ENCODE peak calls at places on chromosome 1, in eight cellular contexts. One of them, this sample, is unnamed.

GRCh38 chr1:63501256-63501655 is 21.8 kb downstream of the ITGB3BP start:
- DNase-seq in PC-3: no peak
- DNase-seq in HCT116: no peak
- DNase-seq in MM.1S: peak
- DNase-seq in OCI-LY7: no peak
- DNase-seq in SK-N-SH: no peak
- DNase-seq in neural progenitor cell: no peak
- DNase-seq in GM23248: no peak
- DNase-seq in this sample: no peak

GRCh38 chr1:5692649-5693048 is 299.6 kb downstream of the NPHP4 start:
- DNase-seq in PC-3: no peak
- DNase-seq in HCT116: no peak
- DNase-seq in MM.1S: no peak
- DNase-seq in OCI-LY7: no peak
- DNase-seq in SK-N-SH: no peak
- DNase-seq in neural progenitor cell: no peak
- DNase-seq in GM23248: no peak
- DNase-seq in this sample: peak

GRCh38 chr1:118429856-118430255 is 244.8 kb upstream of the SPAG17 start:
- DNase-seq in PC-3: no peak
- DNase-seq in HCT116: no peak
- DNase-seq in MM.1S: no peak
- DNase-seq in OCI-LY7: no peak
- DNase-seq in SK-N-SH: no peak
- DNase-seq in neural progenitor cell: no peak
- DNase-seq in GM23248: no peak
- DNase-seq in this sample: no peak

GRCh38 chr1:10495942-10496341 is 21.2 kb downstream of the PEX14 start:
- DNase-seq in PC-3: no peak
- DNase-seq in HCT116: no peak
- DNase-seq in MM.1S: no peak
- DNase-seq in OCI-LY7: no peak
- DNase-seq in SK-N-SH: no peak
- DNase-seq in neural progenitor cell: no peak
- DNase-seq in GM23248: no peak
- DNase-seq in this sample: no peak

GRCh38 chr1:211734791-211735190 is 59.4 kb upstream of the NEK2 start:
- DNase-seq in PC-3: peak
- DNase-seq in HCT116: no peak
- DNase-seq in MM.1S: no peak
- DNase-seq in OCI-LY7: no peak
- DNase-seq in SK-N-SH: no peak
- DNase-seq in neural progenitor cell: no peak
- DNase-seq in GM23248: no peak
- DNase-seq in this sample: no peak

GRCh38 chr1:178634445-178634844 is 90.6 kb upstream of the RALGPS2 start:
- DNase-seq in PC-3: no peak
- DNase-seq in HCT116: no peak
- DNase-seq in MM.1S: no peak
- DNase-seq in OCI-LY7: no peak
- DNase-seq in SK-N-SH: no peak
- DNase-seq in neural progenitor cell: no peak
- DNase-seq in GM23248: peak
- DNase-seq in this sample: no peak

GRCh38 chr1:179126338-179127060 is 44.6 kb downstream of the TOR3A start:
- DNase-seq in PC-3: no peak
- DNase-seq in HCT116: no peak
- DNase-seq in MM.1S: no peak
- DNase-seq in OCI-LY7: no peak
- DNase-seq in SK-N-SH: no peak
- DNase-seq in neural progenitor cell: no peak
- DNase-seq in GM23248: no peak
- DNase-seq in this sample: no peak

GRCh38 chr1:22527122-22527521 is 36.2 kb upstream of the EPHA8 start:
- DNase-seq in PC-3: no peak
- DNase-seq in HCT116: no peak
- DNase-seq in MM.1S: no peak
- DNase-seq in OCI-LY7: no peak
- DNase-seq in SK-N-SH: peak
- DNase-seq in neural progenitor cell: no peak
- DNase-seq in GM23248: peak
- DNase-seq in this sample: no peak

GRCh38 chr1:210246447-210246846 is 13.9 kb downstream of the SERTAD4 start:
- DNase-seq in PC-3: peak
- DNase-seq in HCT116: no peak
- DNase-seq in MM.1S: peak
- DNase-seq in OCI-LY7: peak
- DNase-seq in SK-N-SH: no peak
- DNase-seq in neural progenitor cell: no peak
- DNase-seq in GM23248: no peak
- DNase-seq in this sample: no peak

GRCh38 chr1:186188004-186188539 is 187.0 kb downstream of the TPR start:
- DNase-seq in PC-3: peak
- DNase-seq in HCT116: peak
- DNase-seq in MM.1S: no peak
- DNase-seq in OCI-LY7: no peak
- DNase-seq in SK-N-SH: no peak
- DNase-seq in neural progenitor cell: no peak
- DNase-seq in GM23248: peak
- DNase-seq in this sample: peak

GRCh38 chr1:171585715-171586114 is 36.3 kb upstream of the MYOCOS start:
- DNase-seq in PC-3: no peak
- DNase-seq in HCT116: no peak
- DNase-seq in MM.1S: no peak
- DNase-seq in OCI-LY7: no peak
- DNase-seq in SK-N-SH: no peak
- DNase-seq in neural progenitor cell: no peak
- DNase-seq in GM23248: no peak
- DNase-seq in this sample: no peak

GRCh38 chr1:11655263-11656079 is 794 bp downstream of the FBXO44 start:
- DNase-seq in PC-3: no peak
- DNase-seq in HCT116: no peak
- DNase-seq in MM.1S: no peak
- DNase-seq in OCI-LY7: no peak
- DNase-seq in SK-N-SH: no peak
- DNase-seq in neural progenitor cell: peak
- DNase-seq in GM23248: no peak
- DNase-seq in this sample: no peak

GRCh38 chr1:172180886-172181285 is 239.6 kb upstream of the C1orf105 start:
- DNase-seq in PC-3: no peak
- DNase-seq in HCT116: no peak
- DNase-seq in MM.1S: peak
- DNase-seq in OCI-LY7: no peak
- DNase-seq in SK-N-SH: no peak
- DNase-seq in neural progenitor cell: no peak
- DNase-seq in GM23248: peak
- DNase-seq in this sample: peak

GRCh38 chr1:24898152-24898908 is 31.7 kb downstream of the RUNX3 start:
- DNase-seq in PC-3: peak
- DNase-seq in HCT116: peak
- DNase-seq in MM.1S: no peak
- DNase-seq in OCI-LY7: peak
- DNase-seq in SK-N-SH: peak
- DNase-seq in neural progenitor cell: peak
- DNase-seq in GM23248: peak
- DNase-seq in this sample: peak

GRCh38 chr1:114061431-114061830 is 82.2 kb downstream of the OLFML3 start:
- DNase-seq in PC-3: no peak
- DNase-seq in HCT116: no peak
- DNase-seq in MM.1S: no peak
- DNase-seq in OCI-LY7: no peak
- DNase-seq in SK-N-SH: no peak
- DNase-seq in neural progenitor cell: no peak
- DNase-seq in GM23248: peak
- DNase-seq in this sample: peak

GRCh38 chr1:41810446-41810845 is 108.3 kb downstream of the HIVEP3 start:
- DNase-seq in PC-3: peak
- DNase-seq in HCT116: no peak
- DNase-seq in MM.1S: peak
- DNase-seq in OCI-LY7: peak
- DNase-seq in SK-N-SH: no peak
- DNase-seq in neural progenitor cell: peak
- DNase-seq in GM23248: peak
- DNase-seq in this sample: peak

GRCh38 chr1:29436386-29436785 is 200.1 kb downstream of the PTPRU start:
- DNase-seq in PC-3: no peak
- DNase-seq in HCT116: no peak
- DNase-seq in MM.1S: no peak
- DNase-seq in OCI-LY7: no peak
- DNase-seq in SK-N-SH: no peak
- DNase-seq in neural progenitor cell: no peak
- DNase-seq in GM23248: no peak
- DNase-seq in this sample: no peak

GRCh38 chr1:212179394-212180076 is 105.7 kb upstream of the PPP2R5A start:
- DNase-seq in PC-3: peak
- DNase-seq in HCT116: peak
- DNase-seq in MM.1S: no peak
- DNase-seq in OCI-LY7: no peak
- DNase-seq in SK-N-SH: no peak
- DNase-seq in neural progenitor cell: no peak
- DNase-seq in GM23248: peak
- DNase-seq in this sample: peak

GRCh38 chr1:6350416-6351088 is 43.0 kb downstream of the ACOT7 start:
- DNase-seq in PC-3: peak
- DNase-seq in HCT116: no peak
- DNase-seq in MM.1S: no peak
- DNase-seq in OCI-LY7: no peak
- DNase-seq in SK-N-SH: peak
- DNase-seq in neural progenitor cell: no peak
- DNase-seq in GM23248: no peak
- DNase-seq in this sample: no peak

GRCh38 chr1:27970401-27970800 is 10.6 kb downstream of the XKR8 start:
- DNase-seq in PC-3: peak
- DNase-seq in HCT116: no peak
- DNase-seq in MM.1S: no peak
- DNase-seq in OCI-LY7: no peak
- DNase-seq in SK-N-SH: no peak
- DNase-seq in neural progenitor cell: no peak
- DNase-seq in GM23248: peak
- DNase-seq in this sample: no peak

GRCh38 chr1:27967884-27968466 is 8.2 kb downstream of the XKR8 start:
- DNase-seq in PC-3: no peak
- DNase-seq in HCT116: no peak
- DNase-seq in MM.1S: no peak
- DNase-seq in OCI-LY7: no peak
- DNase-seq in SK-N-SH: no peak
- DNase-seq in neural progenitor cell: no peak
- DNase-seq in GM23248: peak
- DNase-seq in this sample: no peak

GRCh38 chr1:27966402-27967105 is 6.8 kb downstream of the XKR8 start:
- DNase-seq in PC-3: peak
- DNase-seq in HCT116: peak
- DNase-seq in MM.1S: no peak
- DNase-seq in OCI-LY7: no peak
- DNase-seq in SK-N-SH: no peak
- DNase-seq in neural progenitor cell: no peak
- DNase-seq in GM23248: no peak
- DNase-seq in this sample: no peak

GRCh38 chr1:27967106-27967883 is 7.5 kb downstream of the XKR8 start:
- DNase-seq in PC-3: no peak
- DNase-seq in HCT116: no peak
- DNase-seq in MM.1S: no peak
- DNase-seq in OCI-LY7: no peak
- DNase-seq in SK-N-SH: no peak
- DNase-seq in neural progenitor cell: no peak
- DNase-seq in GM23248: no peak
- DNase-seq in this sample: no peak

GRCh38 chr1:27968692-27969091 is 8.9 kb downstream of the XKR8 start:
- DNase-seq in PC-3: peak
- DNase-seq in HCT116: peak
- DNase-seq in MM.1S: no peak
- DNase-seq in OCI-LY7: no peak
- DNase-seq in SK-N-SH: no peak
- DNase-seq in neural progenitor cell: no peak
- DNase-seq in GM23248: peak
- DNase-seq in this sample: no peak
- TF ChIP-seq EZH2phosphoT487 in PC-3: no peak
- TF ChIP-seq EZH2phosphoT487 in HCT116: no peak
- TF ChIP-seq EZH2phosphoT487 in MM.1S: no peak
- TF ChIP-seq EZH2phosphoT487 in OCI-LY7: no peak
- TF ChIP-seq EZH2phosphoT487 in SK-N-SH: no peak
- TF ChIP-seq EZH2phosphoT487 in neural progenitor cell: no peak
- TF ChIP-seq EZH2phosphoT487 in GM23248: no peak
- TF ChIP-seq EZH2phosphoT487 in this sample: no peak

GRCh38 chr1:150688786-150689185 is 8.2 kb downstream of the GOLPH3L start:
- DNase-seq in PC-3: peak
- DNase-seq in HCT116: no peak
- DNase-seq in MM.1S: no peak
- DNase-seq in OCI-LY7: no peak
- DNase-seq in SK-N-SH: no peak
- DNase-seq in neural progenitor cell: no peak
- DNase-seq in GM23248: no peak
- DNase-seq in this sample: no peak
- H2AFZ ChIP-seq in PC-3: no peak
- H2AFZ ChIP-seq in HCT116: no peak
- H2AFZ ChIP-seq in MM.1S: no peak
- H2AFZ ChIP-seq in OCI-LY7: no peak
- H2AFZ ChIP-seq in SK-N-SH: no peak
- H2AFZ ChIP-seq in neural progenitor cell: no peak
- H2AFZ ChIP-seq in GM23248: no peak
- H2AFZ ChIP-seq in this sample: no peak

GRCh38 chr1:221517961-221518360 is 223.9 kb downstream of the DUSP10 start:
- DNase-seq in PC-3: no peak
- DNase-seq in HCT116: no peak
- DNase-seq in MM.1S: no peak
- DNase-seq in OCI-LY7: no peak
- DNase-seq in SK-N-SH: no peak
- DNase-seq in neural progenitor cell: no peak
- DNase-seq in GM23248: peak
- DNase-seq in this sample: no peak
- TF ChIP-seq EZH2phosphoT487 in PC-3: no peak
- TF ChIP-seq EZH2phosphoT487 in HCT116: no peak
- TF ChIP-seq EZH2phosphoT487 in MM.1S: no peak
- TF ChIP-seq EZH2phosphoT487 in OCI-LY7: no peak
- TF ChIP-seq EZH2phosphoT487 in SK-N-SH: no peak
- TF ChIP-seq EZH2phosphoT487 in neural progenitor cell: no peak
- TF ChIP-seq EZH2phosphoT487 in GM23248: no peak
- TF ChIP-seq EZH2phosphoT487 in this sample: no peak

GRCh38 chr1:236576004-236576403 is 28.3 kb downstream of the HEATR1 start:
- DNase-seq in PC-3: no peak
- DNase-seq in HCT116: no peak
- DNase-seq in MM.1S: no peak
- DNase-seq in OCI-LY7: no peak
- DNase-seq in SK-N-SH: no peak
- DNase-seq in neural progenitor cell: no peak
- DNase-seq in GM23248: peak
- DNase-seq in this sample: no peak
- H2AFZ ChIP-seq in PC-3: no peak
- H2AFZ ChIP-seq in HCT116: no peak
- H2AFZ ChIP-seq in MM.1S: no peak
- H2AFZ ChIP-seq in OCI-LY7: no peak
- H2AFZ ChIP-seq in SK-N-SH: no peak
- H2AFZ ChIP-seq in neural progenitor cell: no peak
- H2AFZ ChIP-seq in GM23248: no peak
- H2AFZ ChIP-seq in this sample: no peak